ENCODE peak calls at places on chromosomes 1 and 21, in nine cellular contexts. One of them, this sample, is unnamed.

GRCh38 chr1:109399326-109399957 is 1.7 kb upstream of the SORT1 start:
- DNase-seq in CD8-positive, alpha-beta T cell: no peak
- DNase-seq in psoas muscle: no peak
- DNase-seq in heart right ventricle: peak; percentile 48
- DNase-seq in tibial nerve: no peak
- DNase-seq in dorsolateral prefrontal cortex: no peak
- DNase-seq in pancreas: no peak
- DNase-seq in GM12865: peak; percentile 68
- DNase-seq in neural progenitor cell: peak; percentile 65
- DNase-seq in this sample: no peak

GRCh38 chr1:191052888-191053287 is 575.2 kb upstream of the BRINP3 start:
- DNase-seq in CD8-positive, alpha-beta T cell: no peak
- DNase-seq in psoas muscle: no peak
- DNase-seq in heart right ventricle: no peak
- DNase-seq in tibial nerve: no peak
- DNase-seq in dorsolateral prefrontal cortex: no peak
- DNase-seq in pancreas: no peak
- DNase-seq in GM12865: no peak
- DNase-seq in neural progenitor cell: no peak
- DNase-seq in this sample: no peak

GRCh38 chr21:32569261-32570230 is 15.8 kb downstream of the TCP10L start:
- DNase-seq in CD8-positive, alpha-beta T cell: peak; percentile 91
- DNase-seq in psoas muscle: peak; percentile 78
- DNase-seq in heart right ventricle: peak; percentile 82
- DNase-seq in tibial nerve: peak; percentile 60
- DNase-seq in dorsolateral prefrontal cortex: peak; percentile 76
- DNase-seq in pancreas: peak; percentile 82
- DNase-seq in GM12865: peak; percentile 79
- DNase-seq in neural progenitor cell: peak; percentile 90
- DNase-seq in this sample: peak; percentile 93

GRCh38 chr1:110007458-110007857 is 22.9 kb downstream of the AHCYL1 start:
- DNase-seq in CD8-positive, alpha-beta T cell: no peak
- DNase-seq in psoas muscle: no peak
- DNase-seq in heart right ventricle: no peak
- DNase-seq in tibial nerve: no peak
- DNase-seq in dorsolateral prefrontal cortex: no peak
- DNase-seq in pancreas: no peak
- DNase-seq in GM12865: no peak
- DNase-seq in neural progenitor cell: no peak
- DNase-seq in this sample: no peak

GRCh38 chr1:218880484-218881060 is 293.1 kb upstream of the LYPLAL1 start:
- DNase-seq in CD8-positive, alpha-beta T cell: no peak
- DNase-seq in psoas muscle: no peak
- DNase-seq in heart right ventricle: no peak
- DNase-seq in tibial nerve: no peak
- DNase-seq in dorsolateral prefrontal cortex: no peak
- DNase-seq in pancreas: no peak
- DNase-seq in GM12865: no peak
- DNase-seq in neural progenitor cell: no peak
- DNase-seq in this sample: no peak

GRCh38 chr1:224182057-224182865 is 779 bp upstream of the DEGS1 start:
- DNase-seq in CD8-positive, alpha-beta T cell: peak; percentile 67
- DNase-seq in psoas muscle: no peak
- DNase-seq in heart right ventricle: no peak
- DNase-seq in tibial nerve: no peak
- DNase-seq in dorsolateral prefrontal cortex: no peak
- DNase-seq in pancreas: no peak
- DNase-seq in GM12865: peak; percentile 90
- DNase-seq in neural progenitor cell: no peak
- DNase-seq in this sample: no peak

GRCh38 chr21:33268736-33269441 is 2.7 kb downstream of the IL10RB start:
- DNase-seq in CD8-positive, alpha-beta T cell: no peak
- DNase-seq in psoas muscle: no peak
- DNase-seq in heart right ventricle: no peak
- DNase-seq in tibial nerve: no peak
- DNase-seq in dorsolateral prefrontal cortex: no peak
- DNase-seq in pancreas: peak; percentile 99
- DNase-seq in GM12865: peak; percentile 95
- DNase-seq in neural progenitor cell: no peak
- DNase-seq in this sample: peak; percentile 40

GRCh38 chr1:113780363-113781146 is 21.3 kb upstream of the PHTF1 start:
- DNase-seq in CD8-positive, alpha-beta T cell: no peak
- DNase-seq in psoas muscle: no peak
- DNase-seq in heart right ventricle: no peak
- DNase-seq in tibial nerve: no peak
- DNase-seq in dorsolateral prefrontal cortex: no peak
- DNase-seq in pancreas: no peak
- DNase-seq in GM12865: peak; percentile 35
- DNase-seq in neural progenitor cell: no peak
- DNase-seq in this sample: no peak

GRCh38 chr1:206854401-206855129 is 10.9 kb upstream of the IL20 start:
- DNase-seq in CD8-positive, alpha-beta T cell: no peak
- DNase-seq in psoas muscle: no peak
- DNase-seq in heart right ventricle: no peak
- DNase-seq in tibial nerve: no peak
- DNase-seq in dorsolateral prefrontal cortex: no peak
- DNase-seq in pancreas: no peak
- DNase-seq in GM12865: no peak
- DNase-seq in neural progenitor cell: no peak
- DNase-seq in this sample: no peak

GRCh38 chr1:5980314-5981008 is 11.8 kb downstream of the NPHP4 start:
- DNase-seq in CD8-positive, alpha-beta T cell: no peak
- DNase-seq in psoas muscle: peak; percentile 82
- DNase-seq in heart right ventricle: peak; percentile 65
- DNase-seq in tibial nerve: peak; percentile 41
- DNase-seq in dorsolateral prefrontal cortex: no peak
- DNase-seq in pancreas: peak; percentile 36
- DNase-seq in GM12865: no peak
- DNase-seq in neural progenitor cell: peak; percentile 84
- DNase-seq in this sample: peak; percentile 96

DNA sequence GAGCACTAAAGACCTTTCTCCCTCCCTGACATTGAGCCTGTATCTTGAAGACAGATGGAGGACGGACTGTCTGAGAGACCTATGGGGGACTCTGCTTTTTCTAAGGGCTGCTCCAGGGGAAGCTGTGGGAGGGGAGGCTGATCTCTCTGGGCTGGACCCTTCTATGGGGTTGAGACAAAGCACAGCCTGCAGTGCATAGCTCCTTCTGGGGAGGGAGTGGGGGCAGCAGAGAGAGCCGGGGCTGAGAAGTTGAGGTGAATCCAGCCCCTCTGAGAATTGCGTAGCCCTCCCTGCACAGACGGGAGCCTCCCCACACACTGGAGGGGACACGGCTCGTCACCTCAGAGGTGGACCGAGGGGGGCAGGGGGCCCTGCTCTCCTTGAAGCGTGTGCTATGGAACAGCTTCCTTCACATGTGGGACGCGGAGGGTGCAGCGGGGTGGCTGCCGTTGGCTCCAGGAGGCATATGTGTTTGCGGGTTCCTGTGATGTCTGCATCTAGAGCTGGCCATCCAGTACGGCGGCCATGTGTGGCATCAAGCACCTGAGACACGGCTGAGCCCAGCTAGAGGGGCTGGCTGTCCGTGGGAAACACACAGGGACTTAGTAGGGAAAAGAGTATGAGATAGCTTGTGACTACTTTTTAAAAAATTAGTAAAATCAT is 299.1 kb downstream of the CAMTA1 start:
- DNase-seq in CD8-positive, alpha-beta T cell: no peak
- DNase-seq in psoas muscle: no peak
- DNase-seq in heart right ventricle: no peak
- DNase-seq in tibial nerve: no peak
- DNase-seq in dorsolateral prefrontal cortex: no peak
- DNase-seq in pancreas: no peak
- DNase-seq in GM12865: no peak
- DNase-seq in neural progenitor cell: peak; percentile 54
- DNase-seq in this sample: peak; percentile 59
- TF ChIP-seq CTCF in CD8-positive, alpha-beta T cell: no peak
- TF ChIP-seq CTCF in psoas muscle: no peak
- TF ChIP-seq CTCF in heart right ventricle: no peak
- TF ChIP-seq CTCF in tibial nerve: no peak
- TF ChIP-seq CTCF in dorsolateral prefrontal cortex: no peak
- TF ChIP-seq CTCF in pancreas: no peak
- TF ChIP-seq CTCF in GM12865: no peak
- TF ChIP-seq CTCF in neural progenitor cell: peak; percentile 36
- TF ChIP-seq CTCF in this sample: peak; percentile 31

GRCh38 chr1:146001734-146002133 is 5.4 kb upstream of the TXNIP start:
- DNase-seq in CD8-positive, alpha-beta T cell: no peak
- DNase-seq in psoas muscle: no peak
- DNase-seq in heart right ventricle: no peak
- DNase-seq in tibial nerve: no peak
- DNase-seq in dorsolateral prefrontal cortex: no peak
- DNase-seq in pancreas: no peak
- DNase-seq in GM12865: no peak
- DNase-seq in neural progenitor cell: no peak
- DNase-seq in this sample: no peak

GRCh38 chr1:146007785-146008133 is 11.4 kb upstream of the TXNIP start:
- DNase-seq in CD8-positive, alpha-beta T cell: peak; percentile 39
- DNase-seq in psoas muscle: no peak
- DNase-seq in heart right ventricle: no peak
- DNase-seq in tibial nerve: no peak
- DNase-seq in dorsolateral prefrontal cortex: no peak
- DNase-seq in pancreas: no peak
- DNase-seq in GM12865: no peak
- DNase-seq in neural progenitor cell: no peak
- DNase-seq in this sample: no peak

GRCh38 chr1:146012703-146013565 is 8.6 kb downstream of the HJV start:
- DNase-seq in CD8-positive, alpha-beta T cell: peak; percentile 61
- DNase-seq in psoas muscle: no peak
- DNase-seq in heart right ventricle: peak; percentile 60
- DNase-seq in tibial nerve: no peak
- DNase-seq in dorsolateral prefrontal cortex: no peak
- DNase-seq in pancreas: no peak
- DNase-seq in GM12865: peak; percentile 73
- DNase-seq in neural progenitor cell: peak; percentile 66
- DNase-seq in this sample: peak; percentile 68

GRCh38 chr1:146010126-146010738 is 11.3 kb downstream of the HJV start:
- DNase-seq in CD8-positive, alpha-beta T cell: peak; percentile 31
- DNase-seq in psoas muscle: no peak
- DNase-seq in heart right ventricle: no peak
- DNase-seq in tibial nerve: no peak
- DNase-seq in dorsolateral prefrontal cortex: no peak
- DNase-seq in pancreas: no peak
- DNase-seq in GM12865: no peak
- DNase-seq in neural progenitor cell: no peak
- DNase-seq in this sample: no peak

GRCh38 chr1:146007048-146007784 is 10.8 kb upstream of the TXNIP start:
- DNase-seq in CD8-positive, alpha-beta T cell: peak; percentile 75
- DNase-seq in psoas muscle: no peak
- DNase-seq in heart right ventricle: peak; percentile 90
- DNase-seq in tibial nerve: no peak
- DNase-seq in dorsolateral prefrontal cortex: no peak
- DNase-seq in pancreas: no peak
- DNase-seq in GM12865: peak; percentile 91
- DNase-seq in neural progenitor cell: peak; percentile 80
- DNase-seq in this sample: peak; percentile 60
- H3K4me3 ChIP-seq in CD8-positive, alpha-beta T cell: peak overlapping the region; percentile 55
- H3K4me3 ChIP-seq in psoas muscle: peak overlapping the region; percentile 46
- H3K4me3 ChIP-seq in heart right ventricle: peak overlapping the region; percentile 26
- H3K4me3 ChIP-seq in tibial nerve: peak overlapping the region; percentile 33
- H3K4me3 ChIP-seq in dorsolateral prefrontal cortex: peak overlapping the region; percentile 29
- H3K4me3 ChIP-seq in pancreas: no peak overlapping the region
- H3K4me3 ChIP-seq in GM12865: no peak overlapping the region
- H3K4me3 ChIP-seq in neural progenitor cell: no peak overlapping the region
- H3K4me3 ChIP-seq in this sample: no peak overlapping the region

DNA sequence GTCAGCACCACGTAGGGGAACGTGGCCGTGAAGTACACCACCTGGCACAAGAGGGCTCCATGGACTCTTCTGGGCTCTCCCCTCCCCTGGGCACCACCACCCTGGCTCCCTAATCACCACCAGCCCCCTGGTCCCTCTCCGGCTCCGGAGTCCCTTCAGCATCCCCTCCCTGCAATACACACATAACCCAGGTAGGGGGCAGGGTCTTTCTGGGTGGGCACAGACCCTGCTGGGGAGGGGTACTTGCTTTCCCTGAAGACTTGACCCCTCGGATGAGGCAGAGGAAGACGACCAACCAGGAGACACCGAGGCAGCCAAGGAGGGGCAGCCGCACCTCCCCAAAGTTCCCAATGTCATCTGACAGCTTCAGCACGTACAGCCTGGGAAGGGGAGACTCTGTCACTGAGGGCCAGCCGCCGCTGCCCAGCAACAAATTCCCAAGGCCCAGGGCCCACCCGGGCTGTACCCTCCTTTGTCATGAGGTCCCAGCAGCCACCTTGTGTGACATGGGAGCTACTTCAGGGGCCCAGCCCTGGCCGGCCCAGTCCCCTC is 11.3 kb downstream of the CCDC24 start:
- DNase-seq in CD8-positive, alpha-beta T cell: no peak
- DNase-seq in psoas muscle: no peak
- DNase-seq in heart right ventricle: no peak
- DNase-seq in tibial nerve: no peak
- DNase-seq in dorsolateral prefrontal cortex: no peak
- DNase-seq in pancreas: no peak
- DNase-seq in GM12865: no peak
- DNase-seq in neural progenitor cell: no peak
- DNase-seq in this sample: peak; percentile 71
- TF ChIP-seq CTCF in CD8-positive, alpha-beta T cell: no peak
- TF ChIP-seq CTCF in psoas muscle: no peak
- TF ChIP-seq CTCF in heart right ventricle: no peak
- TF ChIP-seq CTCF in tibial nerve: no peak
- TF ChIP-seq CTCF in dorsolateral prefrontal cortex: no peak
- TF ChIP-seq CTCF in pancreas: no peak
- TF ChIP-seq CTCF in GM12865: peak; percentile 9
- TF ChIP-seq CTCF in neural progenitor cell: peak; percentile 45
- TF ChIP-seq CTCF in this sample: peak; percentile 72

GRCh38 chr1:207885129-207886032 is 25.5 kb downstream of the CD34 start:
- DNase-seq in CD8-positive, alpha-beta T cell: peak; percentile 81
- DNase-seq in psoas muscle: peak; percentile 90
- DNase-seq in heart right ventricle: peak; percentile 90
- DNase-seq in tibial nerve: peak; percentile 76
- DNase-seq in dorsolateral prefrontal cortex: peak; percentile 81
- DNase-seq in pancreas: peak; percentile 87
- DNase-seq in GM12865: peak; percentile 84
- DNase-seq in neural progenitor cell: peak; percentile 91
- DNase-seq in this sample: peak; percentile 89

GRCh38 chr1:207884276-207885029 is 26.5 kb downstream of the CD34 start:
- DNase-seq in CD8-positive, alpha-beta T cell: no peak
- DNase-seq in psoas muscle: no peak
- DNase-seq in heart right ventricle: no peak
- DNase-seq in tibial nerve: no peak
- DNase-seq in dorsolateral prefrontal cortex: no peak
- DNase-seq in pancreas: no peak
- DNase-seq in GM12865: no peak
- DNase-seq in neural progenitor cell: no peak
- DNase-seq in this sample: peak; percentile 33

GRCh38 chr1:207883104-207883651 is 27.7 kb downstream of the CD34 start:
- DNase-seq in CD8-positive, alpha-beta T cell: no peak
- DNase-seq in psoas muscle: no peak
- DNase-seq in heart right ventricle: no peak
- DNase-seq in tibial nerve: no peak
- DNase-seq in dorsolateral prefrontal cortex: no peak
- DNase-seq in pancreas: no peak
- DNase-seq in GM12865: peak; percentile 36
- DNase-seq in neural progenitor cell: no peak
- DNase-seq in this sample: no peak

GRCh38 chr1:207882692-207883091 is 28.2 kb downstream of the CD34 start:
- DNase-seq in CD8-positive, alpha-beta T cell: no peak
- DNase-seq in psoas muscle: no peak
- DNase-seq in heart right ventricle: no peak
- DNase-seq in tibial nerve: no peak
- DNase-seq in dorsolateral prefrontal cortex: no peak
- DNase-seq in pancreas: no peak
- DNase-seq in GM12865: no peak
- DNase-seq in neural progenitor cell: no peak
- DNase-seq in this sample: peak; percentile 28

GRCh38 chr1:207883660-207884245 is 27.2 kb downstream of the CD34 start:
- DNase-seq in CD8-positive, alpha-beta T cell: no peak
- DNase-seq in psoas muscle: no peak
- DNase-seq in heart right ventricle: no peak
- DNase-seq in tibial nerve: no peak
- DNase-seq in dorsolateral prefrontal cortex: no peak
- DNase-seq in pancreas: no peak
- DNase-seq in GM12865: no peak
- DNase-seq in neural progenitor cell: no peak
- DNase-seq in this sample: peak; percentile 19
- H3K4me3 ChIP-seq in CD8-positive, alpha-beta T cell: peak overlapping the region; percentile 51
- H3K4me3 ChIP-seq in psoas muscle: no peak overlapping the region
- H3K4me3 ChIP-seq in heart right ventricle: no peak overlapping the region
- H3K4me3 ChIP-seq in tibial nerve: no peak overlapping the region
- H3K4me3 ChIP-seq in dorsolateral prefrontal cortex: peak overlapping the region; percentile 15
- H3K4me3 ChIP-seq in pancreas: no peak overlapping the region
- H3K4me3 ChIP-seq in GM12865: peak overlapping the region; percentile 47
- H3K4me3 ChIP-seq in neural progenitor cell: no peak overlapping the region
- H3K4me3 ChIP-seq in this sample: no peak overlapping the region

This sample was measured in endodermal cell.